ENCODE peak calls at places on chromosomes 6 and 20, in four cellular contexts. O, U, C and J are unnamed samples.

GRCh38 chr6:57294829-57295228 is 22.6 kb upstream of the PRIM2 start:
- DNase-seq in C (no peak), U (no peak), O (no peak), J (no peak)

GRCh38 chr6:30322527-30323501 is 3.9 kb upstream of the TRIM39 start:
- DNase-seq in U (peak), O (no peak), C (no peak), J (no peak)

GRCh38 chr6:159693894-159694545 is 979 bp upstream of the SOD2 start:
- DNase-seq in O (no peak), C (peak), U (peak), J (no peak)

GRCh38 chr20:51800769-51801219 is 1.5 kb downstream of the SALL4 start:
- DNase-seq in C (no peak), U (no peak), O (no peak), J (no peak)

GRCh38 chr6:5583528-5583927 is 322.2 kb downstream of the FARS2 start:
- DNase-seq in U (no peak), O (no peak), C (no peak), J (no peak)

GRCh38 chr20:59818911-59819310 is 114.5 kb downstream of the SYCP2 start:
- DNase-seq in U (no peak), C (peak), O (no peak), J (no peak)

GRCh38 chr6:13767121-13767794 is 47.1 kb downstream of the MCUR1 start:
- DNase-seq in O (no peak), U (peak), C (peak), J (no peak)

GRCh38 chr6:68634503-68635411 is at the start of gene ADGRB3:
- DNase-seq in C (peak), U (peak), O (no peak), J (peak)

GRCh38 chr20:19211661-19212523 is 550 bp upstream of the SLC24A3 start:
- DNase-seq in U (no peak), C (peak), O (no peak), J (peak)

GRCh38 chr20:8389381-8390368 is 257.6 kb downstream of the PLCB1 start:
- DNase-seq in C (no peak), O (no peak), U (peak), J (no peak)

GRCh38 chr6:68728124-68728523 is 93.0 kb downstream of the ADGRB3 start:
- DNase-seq in U (no peak), C (no peak), O (no peak), J (no peak)

GRCh38 chr6:168884646-168885086 is 369.0 kb downstream of the THBS2 start:
- DNase-seq in U (peak), C (peak), O (no peak), J (peak)

GRCh38 chr20:44651507-44652373 is at the start of gene ADA:
- DNase-seq in C (peak), O (no peak), U (peak), J (peak)

GRCh38 chr6:144013486-144013909 is 5.4 kb upstream of the PLAGL1 start:
- DNase-seq in U (peak), O (no peak), C (peak), J (peak)

GRCh38 chr6:26457407-26457795 is 354 bp upstream of the BTN2A1 start:
- DNase-seq in C (peak), U (no peak), O (no peak), J (no peak)

GRCh38 chr20:2948968-2949367 is 75.7 kb downstream of the PTPRA start:
- DNase-seq in O (no peak), U (no peak), C (no peak), J (no peak)

DNA sequence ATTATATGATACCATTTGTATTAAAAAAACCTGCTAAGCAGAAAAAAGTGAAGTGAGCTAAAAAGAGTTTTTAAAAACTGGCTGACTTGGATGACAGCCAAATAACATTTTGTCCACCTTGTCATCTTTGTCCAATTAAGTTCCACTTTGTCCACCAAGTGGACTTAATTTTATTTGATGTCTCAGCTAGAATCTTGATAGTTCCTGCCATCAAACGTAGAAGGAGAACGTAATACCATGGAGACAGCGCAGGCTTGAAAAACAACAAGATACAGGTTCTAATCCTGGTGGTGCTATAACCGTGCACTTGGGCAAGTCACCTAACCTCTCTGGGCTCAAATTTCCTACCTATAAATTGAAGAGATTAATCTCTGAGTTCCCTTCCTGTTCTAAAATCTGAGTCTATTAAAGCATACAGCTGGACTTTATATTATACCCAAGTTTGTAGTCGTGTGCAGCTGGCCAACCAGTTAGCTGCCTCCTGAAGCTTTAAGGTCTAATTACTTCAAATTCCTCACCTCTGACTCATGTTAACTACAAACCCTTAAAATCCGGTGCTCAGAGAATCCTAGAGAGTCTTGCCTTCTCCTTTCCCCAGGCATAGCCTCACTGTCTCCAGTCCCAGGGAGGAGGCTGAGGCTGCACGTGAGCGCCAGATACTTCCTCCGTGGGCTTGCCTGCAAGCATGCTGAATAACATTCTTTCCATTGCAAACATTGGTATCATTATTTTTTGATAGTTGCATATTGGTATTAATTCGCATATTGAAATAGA is 16.8 kb downstream of the TMEM244 start:
- DNase-seq in C (peak), U (peak), O (peak), J (peak)
- H3K4ac ChIP-seq in C (no peak), U (peak), O (no peak), J (no peak)

GRCh38 chr6:129886401-129887155 is 25.5 kb upstream of the TMEM244 start:
- DNase-seq in C (no peak), U (no peak), O (no peak), J (no peak)
- H2AFZ ChIP-seq in C (no peak), U (no peak), O (no peak), J (no peak)

GRCh38 chr6:149855040-149855654 is 9.0 kb downstream of the LRP11 start:
- DNase-seq in U (peak), C (no peak), O (no peak), J (no peak)
- H3K18ac ChIP-seq in U (peak), C (no peak), O (no peak), J (no peak)

GRCh38 chr20:49660912-49661311 is 52.8 kb downstream of the B4GALT5 start:
- DNase-seq in U (no peak), O (no peak), C (no peak), J (no peak)
- H3K4ac ChIP-seq in U (no peak), O (no peak), C (no peak), J (no peak)

DNA sequence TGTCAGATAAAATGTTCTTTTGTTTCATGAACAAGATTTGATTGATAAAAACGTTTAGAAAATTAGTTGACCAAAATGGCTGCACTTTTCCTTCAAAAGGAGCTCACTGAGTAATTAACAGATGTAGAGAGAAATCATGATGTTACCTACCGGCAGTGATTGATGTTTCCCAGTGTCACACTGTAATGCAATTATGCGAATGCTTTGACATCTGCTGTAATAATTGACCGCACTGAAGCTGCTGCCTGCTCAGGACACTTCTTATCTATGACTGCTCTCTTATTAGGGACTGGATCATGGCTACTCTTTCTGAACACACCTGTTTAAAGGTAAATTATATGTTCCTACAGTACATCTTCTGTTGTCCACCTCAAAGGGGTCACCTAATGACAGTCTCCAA is 94.6 kb downstream of the GPR63 start:
- DNase-seq in U (no peak), O (no peak), C (no peak), J (no peak)
- H2AFZ ChIP-seq in U (no peak), O (no peak), C (no peak), J (no peak)